ENCODE peak calls at places on chromosomes 3 and 15, in nine cellular contexts. R is A549; X is stimulated activated CD4-positive, alpha-beta T cell treated with anti-CD3 and anti-CD28 coated beads, Interleukin-1b, Interleukin-23, amount 100 ng/mL, for 48 hours; I is posterior vena cava; B is body of pancreas; U is CD8-positive, alpha-beta T cell; F is lower leg skin; E is left colon; T is COLO829. G is an unnamed sample.

GRCh38 chr3:126056123-126056522 is 27.8 kb downstream of the SLC41A3 start:
- DNase-seq in R (no peak), X (no peak), I (peak), B (no peak), U (no peak), F (peak), E (no peak), T (no peak), G (no peak)

GRCh38 chr3:98151241-98151640 is 4.0 kb downstream of the OR5H14 start:
- DNase-seq in R (no peak), X (no peak), I (no peak), B (no peak), U (no peak), F (no peak), E (no peak), T (no peak), G (peak)

GRCh38 chr3:128072454-128073184 is 20.4 kb downstream of the SEC61A1 start:
- DNase-seq in R (no peak), X (no peak), I (peak), B (peak), U (no peak), F (no peak), E (no peak), T (no peak), G (no peak)

GRCh38 chr15:25287823-25288222 is 151.0 kb downstream of the UBE3A start:
- DNase-seq in R (no peak), X (no peak), I (no peak), B (no peak), U (no peak), F (no peak), E (no peak), T (no peak), G (no peak)

GRCh38 chr15:75238150-75238549 is 20.0 kb upstream of the GOLGA6C start:
- DNase-seq in R (no peak), X (no peak), I (peak), B (peak), U (no peak), F (peak), E (peak), T (no peak), G (no peak)

GRCh38 chr15:100787567-100787941 is 92.1 kb upstream of the ALDH1A3 start:
- DNase-seq in R (no peak), X (no peak), I (peak), B (no peak), U (no peak), F (peak), E (no peak), T (no peak), G (no peak)

GRCh38 chr3:131526801-131527347 is 24.1 kb upstream of the MRPL3 start:
- DNase-seq in R (peak), X (peak), I (peak), B (peak), U (no peak), F (no peak), E (no peak), T (no peak), G (no peak)

GRCh38 chr15:66877558-66878285 is 175.7 kb downstream of the SMAD6 start:
- DNase-seq in R (no peak), X (no peak), I (no peak), B (no peak), U (no peak), F (peak), E (no peak), T (no peak), G (no peak)

GRCh38 chr3:71466483-71466882 is 117.0 kb downstream of the FOXP1 start:
- DNase-seq in R (peak), X (no peak), I (no peak), B (no peak), U (no peak), F (no peak), E (no peak), T (peak), G (no peak)

GRCh38 chr15:25416693-25417092 is 22.1 kb downstream of the UBE3A start:
- DNase-seq in R (no peak), X (no peak), I (no peak), B (no peak), U (no peak), F (no peak), E (no peak), T (no peak), G (no peak)

GRCh38 chr15:73691398-73691797 is 7.2 kb downstream of the CD276 start:
- DNase-seq in R (no peak), X (no peak), I (peak), B (peak), U (no peak), F (no peak), E (peak), T (peak), G (peak)

GRCh38 chr15:67840747-67841634 is 1.1 kb upstream of the RNU6-1 start:
- DNase-seq in R (peak), X (no peak), I (peak), B (peak), U (no peak), F (no peak), E (no peak), T (no peak), G (no peak)

GRCh38 chr15:67097893-67098740 is 32.7 kb downstream of the SMAD3 start:
- DNase-seq in R (no peak), X (peak), I (peak), B (no peak), U (peak), F (no peak), E (no peak), T (no peak), G (peak)

GRCh38 chr15:60605879-60606304 is 127.0 kb upstream of the ICE2 start:
- DNase-seq in R (no peak), X (no peak), I (no peak), B (peak), U (no peak), F (no peak), E (no peak), T (no peak), G (no peak)

GRCh38 chr3:61530355-61530754 is 31.0 kb upstream of the PTPRG start:
- DNase-seq in R (peak), X (no peak), I (no peak), B (peak), U (no peak), F (no peak), E (no peak), T (no peak), G (no peak)

GRCh38 chr15:27990411-27991338 is 108.4 kb downstream of the OCA2 start:
- DNase-seq in R (no peak), X (no peak), I (no peak), B (no peak), U (no peak), F (no peak), E (no peak), T (no peak), G (no peak)

GRCh38 chr15:45573961-45574629 is 13.1 kb upstream of the BLOC1S6 start:
- DNase-seq in R (peak), X (peak), I (no peak), B (no peak), U (peak), F (no peak), E (no peak), T (no peak), G (peak)

GRCh38 chr15:100284701-100285100 is 57.1 kb downstream of the ADAMTS17 start:
- DNase-seq in R (no peak), X (no peak), I (no peak), B (peak), U (no peak), F (peak), E (no peak), T (no peak), G (no peak)

GRCh38 chr3:122091602-122092006 is 36.4 kb downstream of the CD86 start:
- DNase-seq in R (no peak), X (no peak), I (no peak), B (no peak), U (no peak), F (no peak), E (no peak), T (no peak), G (no peak)

G was measured in NCI-H226.